ENCODE peak calls at places on chromosomes 13 and 19, in eight cellular contexts. F is CD4-positive, alpha-beta T cell; Y is omental fat pad; L is epithelial cell of proximal tubule; B is HFFc6; N is foreskin fibroblast; U is fibroblast of mammary gland; Q is upper lobe of right lung. O is an unnamed sample.

GRCh38 chr13:48078251-48078656 is 16.6 kb downstream of the MED4 start:
- DNase-seq in Q (no peak), F (no peak), Y (no peak), L (peak), B (no peak), N (no peak), U (no peak), O (no peak)

GRCh38 chr19:51029718-51030117 is 3.3 kb upstream of the KLK11 start:
- DNase-seq in U (no peak), Q (no peak), B (no peak), N (no peak), F (no peak), L (no peak), Y (no peak), O (no peak)

GRCh38 chr13:54890976-54891375 is 1862.4 kb downstream of the OLFM4 start:
- DNase-seq in Q (no peak), F (no peak), U (no peak), L (no peak), N (no peak), B (no peak), Y (no peak), O (no peak)

GRCh38 chr19:24046550-24046949 is 40.4 kb upstream of the ZNF254 start:
- DNase-seq in L (no peak), Y (no peak), N (no peak), F (no peak), B (no peak), Q (no peak), U (no peak), O (no peak)

GRCh38 chr13:30181856-30182651 is 125.3 kb downstream of the KATNAL1 start:
- DNase-seq in Q (no peak), B (no peak), U (no peak), L (no peak), N (no peak), F (no peak), Y (no peak), O (no peak)

GRCh38 chr19:3539743-3540118 is 757 bp downstream of the TEKTIP1 start:
- DNase-seq in F (no peak), L (no peak), Q (no peak), Y (no peak), B (no peak), U (no peak), N (no peak), O (no peak)

GRCh38 chr13:113048766-113049165 is 56.8 kb upstream of the F7 start:
- DNase-seq in Y (no peak), L (no peak), Q (no peak), B (no peak), N (no peak), F (no peak), U (no peak), O (no peak)

GRCh38 chr13:62524498-62524897 is 1108.8 kb upstream of the PCDH20 start:
- DNase-seq in B (no peak), Q (no peak), U (no peak), Y (no peak), F (no peak), L (no peak), N (no peak), O (no peak)

GRCh38 chr13:49679244-49679643 is 12.0 kb downstream of the EBPL start:
- DNase-seq in Y (no peak), B (no peak), F (no peak), U (no peak), Q (no peak), N (no peak), L (no peak), O (no peak)

GRCh38 chr19:46040952-46041500 is at the start of gene IGFL4:
- DNase-seq in U (no peak), N (no peak), Q (no peak), F (no peak), B (peak), L (no peak), Y (no peak), O (no peak)

GRCh38 chr19:33998302-33998701 is 174.0 kb upstream of the LSM14A start:
- DNase-seq in Y (no peak), B (no peak), Q (no peak), F (no peak), U (no peak), N (no peak), L (no peak), O (no peak)

GRCh38 chr19:33997690-33998089 is 174.6 kb upstream of the LSM14A start:
- DNase-seq in F (no peak), Q (no peak), N (no peak), Y (no peak), U (no peak), B (no peak), L (no peak), O (no peak)

DNA sequence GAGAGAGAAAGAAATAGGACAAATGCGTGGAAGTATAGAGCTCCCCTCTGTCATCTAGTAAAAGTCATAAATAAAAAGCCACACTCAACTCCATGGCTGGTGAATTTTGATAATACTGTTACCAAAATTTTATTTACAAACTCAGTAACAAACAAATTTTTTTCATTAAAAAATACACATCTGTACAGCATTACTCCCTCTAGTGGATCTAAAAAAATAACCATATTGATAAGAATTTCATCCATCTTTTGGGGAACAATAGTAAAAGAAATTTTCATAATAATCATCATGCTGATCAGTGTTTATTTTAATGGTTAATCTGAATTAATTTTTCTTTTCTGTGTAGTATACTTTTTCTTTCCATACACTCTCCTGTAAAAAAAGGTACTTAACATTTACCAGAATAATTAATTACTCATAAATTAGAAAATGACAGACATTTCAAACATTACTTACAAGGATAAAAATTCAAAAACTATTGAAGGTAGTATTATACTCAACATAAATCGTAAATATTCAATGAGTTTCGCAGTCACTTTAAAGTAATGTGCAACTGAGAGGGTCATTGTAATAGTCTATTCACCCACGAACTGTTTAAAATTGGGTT is 173.5 kb upstream of the LSM14A start:
- DNase-seq in F (no peak), N (no peak), B (no peak), Q (no peak), Y (no peak), U (peak), L (no peak), O (no peak)
- TF ChIP-seq CTCF in F (peak), N (peak), B (peak), Q (peak), Y (no peak), U (peak), L (peak), O (peak)

GRCh38 chr13:27280841-27281240 is 10.2 kb downstream of the RASL11A start:
- DNase-seq in B (no peak), U (no peak), F (no peak), N (no peak), Y (no peak), Q (no peak), L (no peak), O (no peak)

GRCh38 chr13:27281420-27281819 is 10.8 kb downstream of the RASL11A start:
- DNase-seq in U (no peak), B (no peak), Y (no peak), F (no peak), N (no peak), L (no peak), Q (no peak), O (no peak)

GRCh38 chr13:27280009-27280646 is 9.5 kb downstream of the RASL11A start:
- DNase-seq in B (no peak), N (no peak), L (no peak), Q (no peak), Y (no peak), F (no peak), U (no peak), O (no peak)

GRCh38 chr13:27288397-27288796 is 17.8 kb downstream of the RASL11A start:
- DNase-seq in N (no peak), U (no peak), Y (no peak), L (no peak), Q (no peak), B (no peak), F (no peak), O (no peak)

GRCh38 chr13:27283906-27284523 is 13.4 kb downstream of the RASL11A start:
- DNase-seq in B (peak), F (no peak), N (peak), U (peak), Q (no peak), L (no peak), Y (no peak), O (no peak)
- TF ChIP-seq CTCF in B (peak), F (no peak), N (peak), U (peak), Q (peak), L (peak), Y (no peak), O (no peak)

GRCh38 chr13:97433727-97434416 is at the start of gene RAP2A:
- DNase-seq in Y (peak), Q (peak), F (peak), L (peak), U (peak), N (peak), B (peak), O (peak)

GRCh38 chr13:97431365-97431764 is 2.6 kb upstream of the RAP2A start:
- DNase-seq in L (no peak), N (no peak), U (no peak), Q (no peak), B (no peak), F (no peak), Y (no peak), O (no peak)

GRCh38 chr13:97432232-97432916 is 1.6 kb upstream of the RAP2A start:
- DNase-seq in F (no peak), Q (no peak), B (no peak), Y (no peak), N (no peak), U (no peak), L (no peak), O (no peak)

GRCh38 chr13:97434417-97435296 is 688 bp downstream of the RAP2A start:
- DNase-seq in L (no peak), U (peak), N (peak), B (peak), F (peak), Q (peak), Y (no peak), O (peak)

GRCh38 chr13:97432917-97433726 is 847 bp upstream of the RAP2A start:
- DNase-seq in B (peak), N (peak), L (peak), Y (peak), U (peak), F (peak), Q (peak), O (peak)
- TF ChIP-seq CTCF in B (no peak), N (no peak), L (no peak), Y (no peak), U (no peak), F (no peak), Q (no peak), O (no peak)

GRCh38 chr19:7801020-7801570 is 28.9 kb upstream of the EVI5L start:
- DNase-seq in Y (no peak), U (peak), Q (no peak), N (no peak), F (no peak), B (no peak), L (no peak), O (no peak)
- TF ChIP-seq CTCF in Y (no peak), U (no peak), Q (no peak), N (no peak), F (no peak), B (no peak), L (no peak), O (no peak)

GRCh38 chr19:18763674-18764590 is 27.2 kb downstream of the COMP start:
- DNase-seq in N (peak), B (peak), L (peak), F (no peak), U (peak), Y (no peak), Q (peak), O (no peak)
- TF ChIP-seq CTCF in N (no peak), B (no peak), L (no peak), F (no peak), U (no peak), Y (no peak), Q (no peak), O (no peak)

O was measured in endothelial cell.